ENCODE peak calls at places on chromosome 6, in seven cellular contexts. One of them, this sample, is unnamed.

GRCh38 chr6:37696841-37697735 is 595 bp downstream of the MDGA1 start:
- DNase-seq in GM12891: peak; percentile 52
- DNase-seq in H1: no peak
- DNase-seq in HepG2: no peak
- DNase-seq in GM12878: no peak
- DNase-seq in SK-N-SH: peak; percentile 82
- DNase-seq in K562: peak; percentile 63
- DNase-seq in this sample: peak; percentile 46

GRCh38 chr6:130525378-130525777 is 159.6 kb downstream of the TMEM200A start:
- DNase-seq in GM12891: no peak
- DNase-seq in H1: no peak
- DNase-seq in HepG2: no peak
- DNase-seq in GM12878: no peak
- DNase-seq in SK-N-SH: no peak
- DNase-seq in K562: no peak
- DNase-seq in this sample: no peak

GRCh38 chr6:27604986-27605385 is 132.1 kb upstream of the ZNF184 start:
- DNase-seq in GM12891: no peak
- DNase-seq in H1: no peak
- DNase-seq in HepG2: no peak
- DNase-seq in GM12878: no peak
- DNase-seq in SK-N-SH: no peak
- DNase-seq in K562: peak; percentile 42
- DNase-seq in this sample: no peak

GRCh38 chr6:43644940-43645612 is at the start of gene RSPH9:
- DNase-seq in GM12891: peak; percentile 65
- DNase-seq in H1: peak; percentile 92
- DNase-seq in HepG2: no peak
- DNase-seq in GM12878: no peak
- DNase-seq in SK-N-SH: peak; percentile 77
- DNase-seq in K562: peak; percentile 64
- DNase-seq in this sample: peak; percentile 69

GRCh38 chr6:153208706-153209105 is 77.6 kb upstream of the RGS17 start:
- DNase-seq in GM12891: no peak
- DNase-seq in H1: no peak
- DNase-seq in HepG2: no peak
- DNase-seq in GM12878: no peak
- DNase-seq in SK-N-SH: no peak
- DNase-seq in K562: no peak
- DNase-seq in this sample: no peak

GRCh38 chr6:88661136-88661535 is 302.3 kb downstream of the RNGTT start:
- DNase-seq in GM12891: no peak
- DNase-seq in H1: no peak
- DNase-seq in HepG2: no peak
- DNase-seq in GM12878: no peak
- DNase-seq in SK-N-SH: no peak
- DNase-seq in K562: no peak
- DNase-seq in this sample: no peak

GRCh38 chr6:142207265-142207877 is 60.3 kb downstream of the VTA1 start:
- DNase-seq in GM12891: no peak
- DNase-seq in H1: peak; percentile 21
- DNase-seq in HepG2: peak; percentile 67
- DNase-seq in GM12878: no peak
- DNase-seq in SK-N-SH: peak; percentile 30
- DNase-seq in K562: peak; percentile 50
- DNase-seq in this sample: no peak

GRCh38 chr6:82419088-82419720 is 55.6 kb downstream of the TPBG start:
- DNase-seq in GM12891: no peak
- DNase-seq in H1: no peak
- DNase-seq in HepG2: no peak
- DNase-seq in GM12878: peak; percentile 64
- DNase-seq in SK-N-SH: no peak
- DNase-seq in K562: no peak
- DNase-seq in this sample: no peak

GRCh38 chr6:21180155-21180554 is 413.4 kb upstream of the SOX4 start:
- DNase-seq in GM12891: no peak
- DNase-seq in H1: no peak
- DNase-seq in HepG2: no peak
- DNase-seq in GM12878: peak; percentile 59
- DNase-seq in SK-N-SH: no peak
- DNase-seq in K562: no peak
- DNase-seq in this sample: no peak

GRCh38 chr6:107290491-107290890 is 168.9 kb downstream of the PDSS2 start:
- DNase-seq in GM12891: no peak
- DNase-seq in H1: no peak
- DNase-seq in HepG2: no peak
- DNase-seq in GM12878: no peak
- DNase-seq in SK-N-SH: no peak
- DNase-seq in K562: no peak
- DNase-seq in this sample: no peak

GRCh38 chr6:17845598-17845997 is 138.9 kb upstream of the NUP153 start:
- DNase-seq in GM12891: no peak
- DNase-seq in H1: no peak
- DNase-seq in HepG2: no peak
- DNase-seq in GM12878: no peak
- DNase-seq in SK-N-SH: no peak
- DNase-seq in K562: no peak
- DNase-seq in this sample: no peak

GRCh38 chr6:66200390-66200789 is 493.4 kb upstream of the EYS start:
- DNase-seq in GM12891: no peak
- DNase-seq in H1: no peak
- DNase-seq in HepG2: no peak
- DNase-seq in GM12878: no peak
- DNase-seq in SK-N-SH: no peak
- DNase-seq in K562: no peak
- DNase-seq in this sample: no peak

GRCh38 chr6:166104107-166104506 is 63.5 kb downstream of the TBXT start:
- DNase-seq in GM12891: no peak
- DNase-seq in H1: no peak
- DNase-seq in HepG2: no peak
- DNase-seq in GM12878: no peak
- DNase-seq in SK-N-SH: no peak
- DNase-seq in K562: no peak
- DNase-seq in this sample: no peak

GRCh38 chr6:163428373-163428772 is 13.9 kb downstream of the QKI start:
- DNase-seq in GM12891: no peak
- DNase-seq in H1: no peak
- DNase-seq in HepG2: no peak
- DNase-seq in GM12878: no peak
- DNase-seq in SK-N-SH: no peak
- DNase-seq in K562: no peak
- DNase-seq in this sample: no peak

GRCh38 chr6:157879873-157880254 is 56.8 kb downstream of the SNX9 start:
- DNase-seq in GM12891: no peak
- DNase-seq in H1: no peak
- DNase-seq in HepG2: no peak
- DNase-seq in GM12878: no peak
- DNase-seq in SK-N-SH: no peak
- DNase-seq in K562: no peak
- DNase-seq in this sample: no peak

GRCh38 chr6:157878039-157878438 is 55.0 kb downstream of the SNX9 start:
- DNase-seq in GM12891: no peak
- DNase-seq in H1: no peak
- DNase-seq in HepG2: no peak
- DNase-seq in GM12878: no peak
- DNase-seq in SK-N-SH: no peak
- DNase-seq in K562: no peak
- DNase-seq in this sample: no peak

GRCh38 chr6:157880534-157880933 is 57.5 kb downstream of the SNX9 start:
- DNase-seq in GM12891: no peak
- DNase-seq in H1: no peak
- DNase-seq in HepG2: no peak
- DNase-seq in GM12878: no peak
- DNase-seq in SK-N-SH: no peak
- DNase-seq in K562: no peak
- DNase-seq in this sample: no peak

GRCh38 chr6:157877573-157878011 is 54.5 kb downstream of the SNX9 start:
- DNase-seq in GM12891: no peak
- DNase-seq in H1: no peak
- DNase-seq in HepG2: no peak
- DNase-seq in GM12878: peak; percentile 13
- DNase-seq in SK-N-SH: no peak
- DNase-seq in K562: no peak
- DNase-seq in this sample: no peak

GRCh38 chr6:157879034-157879872 is 56.2 kb downstream of the SNX9 start:
- DNase-seq in GM12891: no peak
- DNase-seq in H1: no peak
- DNase-seq in HepG2: no peak
- DNase-seq in GM12878: peak; percentile 50
- DNase-seq in SK-N-SH: no peak
- DNase-seq in K562: no peak
- DNase-seq in this sample: no peak
- TF ChIP-seq TAF1 in GM12891: no peak
- TF ChIP-seq TAF1 in H1: no peak
- TF ChIP-seq TAF1 in HepG2: no peak
- TF ChIP-seq TAF1 in GM12878: no peak
- TF ChIP-seq TAF1 in SK-N-SH: no peak
- TF ChIP-seq TAF1 in K562: no peak
- TF ChIP-seq TAF1 in this sample: no peak

DNA sequence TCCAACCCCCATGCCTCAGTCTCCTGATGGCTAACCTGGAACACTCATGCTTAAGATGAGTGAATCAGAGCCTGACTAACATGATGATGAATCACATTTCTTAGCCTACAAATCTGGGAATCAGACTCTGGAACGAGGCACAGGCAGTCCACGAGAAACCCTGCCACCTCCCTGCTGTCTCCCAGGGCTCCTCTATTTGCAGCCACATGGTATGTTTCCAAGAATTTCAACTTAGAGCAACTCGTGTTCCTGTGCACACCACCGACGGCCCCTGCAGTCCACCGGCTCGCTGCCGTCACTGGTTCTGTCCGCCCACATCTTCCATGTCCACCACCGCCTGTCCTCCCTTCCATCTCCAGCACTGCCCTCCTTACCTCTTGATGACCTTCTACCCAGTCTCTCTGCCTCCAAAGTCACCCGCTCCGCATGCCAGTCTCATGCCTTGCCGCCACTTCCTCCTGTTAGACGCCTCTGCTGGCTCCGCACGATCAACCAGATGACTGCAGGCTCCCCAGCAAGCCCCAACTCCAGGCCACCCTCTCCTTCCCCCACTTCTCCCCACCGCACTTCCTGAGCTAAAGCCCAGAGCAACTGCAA is 87.6 kb downstream of the AGPAT4 start:
- DNase-seq in GM12891: no peak
- DNase-seq in H1: no peak
- DNase-seq in HepG2: no peak
- DNase-seq in GM12878: no peak
- DNase-seq in SK-N-SH: no peak
- DNase-seq in K562: no peak
- DNase-seq in this sample: no peak
- TF ChIP-seq TAF1 in GM12891: no peak
- TF ChIP-seq TAF1 in H1: no peak
- TF ChIP-seq TAF1 in HepG2: no peak
- TF ChIP-seq TAF1 in GM12878: no peak
- TF ChIP-seq TAF1 in SK-N-SH: no peak
- TF ChIP-seq TAF1 in K562: no peak
- TF ChIP-seq TAF1 in this sample: no peak

DNA sequence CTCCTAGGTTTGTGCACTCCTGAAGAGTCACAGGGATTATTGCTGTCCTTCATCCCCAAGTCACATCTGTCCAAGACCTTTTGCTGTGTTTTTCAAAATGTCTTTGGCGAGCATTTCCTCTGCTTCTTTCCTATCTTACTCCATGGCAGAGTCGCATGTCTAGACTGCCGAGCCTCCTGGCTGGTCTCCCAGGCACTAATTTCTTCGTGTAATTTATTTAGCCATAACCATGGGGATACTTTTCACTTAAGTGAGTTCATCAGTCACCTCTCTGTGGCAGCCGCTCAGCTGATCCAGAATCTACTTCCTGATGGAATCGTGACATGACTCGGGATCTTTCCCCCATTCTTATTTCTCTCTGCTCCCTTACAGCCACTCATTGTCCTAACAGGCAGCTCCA is 25.8 kb downstream of the ADGRF5 start:
- DNase-seq in GM12891: no peak
- DNase-seq in H1: no peak
- DNase-seq in HepG2: no peak
- DNase-seq in GM12878: no peak
- DNase-seq in SK-N-SH: no peak
- DNase-seq in K562: no peak
- DNase-seq in this sample: no peak
- TF ChIP-seq TAF1 in GM12891: no peak
- TF ChIP-seq TAF1 in H1: no peak
- TF ChIP-seq TAF1 in HepG2: no peak
- TF ChIP-seq TAF1 in GM12878: no peak
- TF ChIP-seq TAF1 in SK-N-SH: no peak
- TF ChIP-seq TAF1 in K562: no peak
- TF ChIP-seq TAF1 in this sample: no peak

GRCh38 chr6:85677243-85677956 is 34.7 kb upstream of the SYNCRIP start:
- DNase-seq in GM12891: no peak
- DNase-seq in H1: no peak
- DNase-seq in HepG2: no peak
- DNase-seq in GM12878: no peak
- DNase-seq in SK-N-SH: no peak
- DNase-seq in K562: no peak
- DNase-seq in this sample: no peak

GRCh38 chr6:85674604-85675003 is 31.9 kb upstream of the SYNCRIP start:
- DNase-seq in GM12891: no peak
- DNase-seq in H1: no peak
- DNase-seq in HepG2: no peak
- DNase-seq in GM12878: no peak
- DNase-seq in SK-N-SH: no peak
- DNase-seq in K562: no peak
- DNase-seq in this sample: no peak

GRCh38 chr6:85673198-85674139 is 30.8 kb upstream of the SYNCRIP start:
- DNase-seq in GM12891: no peak
- DNase-seq in H1: no peak
- DNase-seq in HepG2: no peak
- DNase-seq in GM12878: no peak
- DNase-seq in SK-N-SH: no peak
- DNase-seq in K562: no peak
- DNase-seq in this sample: no peak

GRCh38 chr6:85676086-85676729 is 33.5 kb upstream of the SYNCRIP start:
- DNase-seq in GM12891: no peak
- DNase-seq in H1: no peak
- DNase-seq in HepG2: no peak
- DNase-seq in GM12878: no peak
- DNase-seq in SK-N-SH: no peak
- DNase-seq in K562: no peak
- DNase-seq in this sample: no peak

DNA sequence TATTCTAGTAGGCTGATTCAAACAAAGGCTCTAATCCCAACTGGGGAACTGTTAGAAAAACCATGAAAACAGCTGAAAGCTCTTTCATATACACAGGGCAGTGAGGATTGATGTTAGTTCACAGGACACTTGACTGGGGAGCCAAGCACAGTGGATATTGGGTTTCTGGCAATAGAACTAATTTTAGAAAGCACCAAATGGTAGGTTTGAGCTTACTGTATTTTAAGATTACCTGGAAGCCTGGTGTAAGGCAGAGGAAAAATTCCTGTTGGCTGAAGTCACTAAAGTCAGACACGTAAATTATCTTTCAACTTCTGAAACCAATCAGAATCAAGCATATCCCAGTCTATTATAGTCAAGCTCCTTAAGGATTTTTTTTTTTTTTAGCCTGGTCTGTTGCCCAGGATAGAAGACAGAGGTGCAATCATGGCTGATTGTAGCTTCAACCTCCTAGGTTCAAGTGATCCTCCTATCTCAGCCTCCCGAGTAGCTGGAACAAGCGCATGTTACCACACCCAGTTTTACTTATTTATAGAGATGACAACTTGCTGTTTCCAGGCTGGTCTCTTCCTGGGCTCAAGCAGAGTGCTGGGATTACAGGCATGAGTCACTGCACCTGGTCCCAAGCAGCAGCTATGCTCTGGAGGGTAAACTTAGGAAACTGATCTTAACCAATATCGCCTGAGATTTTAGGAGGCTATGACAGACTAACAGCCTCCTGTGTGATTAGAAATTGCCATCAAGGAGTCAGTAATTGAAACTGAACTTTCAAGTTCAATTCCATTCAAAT is 32.5 kb upstream of the SYNCRIP start:
- DNase-seq in GM12891: no peak
- DNase-seq in H1: no peak
- DNase-seq in HepG2: no peak
- DNase-seq in GM12878: no peak
- DNase-seq in SK-N-SH: no peak
- DNase-seq in K562: no peak
- DNase-seq in this sample: no peak
- TF ChIP-seq TAF1 in GM12891: no peak
- TF ChIP-seq TAF1 in H1: no peak
- TF ChIP-seq TAF1 in HepG2: no peak
- TF ChIP-seq TAF1 in GM12878: no peak
- TF ChIP-seq TAF1 in SK-N-SH: no peak
- TF ChIP-seq TAF1 in K562: no peak
- TF ChIP-seq TAF1 in this sample: no peak

This sample was measured in GM12892.